ENCODE peak calls at places on chromosomes 13 and 19, in seven cellular contexts. One of them, this sample, is unnamed.
A peak's percentile ranks its signal among the peaks of the same experiment; 100 is the strongest.

GRCh38 chr19:15820646-15821045 is 5.2 kb upstream of the OR10H1 start:
- DNase-seq in H1: no peak
- DNase-seq in HCT116: no peak
- DNase-seq in HepG2: no peak
- DNase-seq in GM12878: no peak
- DNase-seq in SK-N-SH: no peak
- DNase-seq in K562: no peak
- DNase-seq in this sample: no peak

GRCh38 chr19:47778954-47779351 is 450 bp downstream of the SELENOW start:
- DNase-seq in GM12878: no peak
- DNase-seq in K562: no peak
- DNase-seq in SK-N-SH: peak; percentile 48
- DNase-seq in HCT116: no peak
- DNase-seq in HepG2: no peak
- DNase-seq in H1: no peak
- DNase-seq in this sample: peak; percentile 35

GRCh38 chr19:48698046-48698445 is 2.3 kb downstream of the FUT2 start:
- DNase-seq in K562: peak; percentile 54
- DNase-seq in GM12878: no peak
- DNase-seq in HepG2: no peak
- DNase-seq in SK-N-SH: no peak
- DNase-seq in H1: no peak
- DNase-seq in HCT116: no peak
- DNase-seq in this sample: no peak

GRCh38 chr19:33828266-33829075 is 31.8 kb downstream of the KCTD15 start:
- DNase-seq in SK-N-SH: no peak
- DNase-seq in HCT116: no peak
- DNase-seq in K562: no peak
- DNase-seq in HepG2: no peak
- DNase-seq in GM12878: no peak
- DNase-seq in H1: no peak
- DNase-seq in this sample: no peak

GRCh38 chr13:111216166-111216960 is 101.3 kb downstream of the ARHGEF7 start:
- DNase-seq in K562: peak; percentile 14
- DNase-seq in H1: no peak
- DNase-seq in HCT116: no peak
- DNase-seq in SK-N-SH: peak; percentile 61
- DNase-seq in HepG2: peak; percentile 29
- DNase-seq in GM12878: no peak
- DNase-seq in this sample: peak; percentile 38

GRCh38 chr13:99834246-99834645 is 137.3 kb downstream of the ZIC5 start:
- DNase-seq in HCT116: no peak
- DNase-seq in GM12878: no peak
- DNase-seq in H1: no peak
- DNase-seq in HepG2: no peak
- DNase-seq in SK-N-SH: no peak
- DNase-seq in K562: no peak
- DNase-seq in this sample: no peak

GRCh38 chr19:57769345-57770131 is at the start of gene ZNF586:
- DNase-seq in K562: peak; percentile 92
- DNase-seq in GM12878: peak; percentile 72
- DNase-seq in SK-N-SH: peak; percentile 87
- DNase-seq in H1: peak; percentile 89
- DNase-seq in HepG2: no peak
- DNase-seq in HCT116: peak; percentile 63
- DNase-seq in this sample: peak; percentile 93

GRCh38 chr13:23254506-23254905 is 73.7 kb downstream of the SGCG start:
- DNase-seq in HepG2: no peak
- DNase-seq in HCT116: no peak
- DNase-seq in H1: no peak
- DNase-seq in SK-N-SH: no peak
- DNase-seq in GM12878: no peak
- DNase-seq in K562: no peak
- DNase-seq in this sample: no peak

GRCh38 chr13:79735228-79735627 is 254.3 kb downstream of the NDFIP2 start:
- DNase-seq in K562: no peak
- DNase-seq in HepG2: no peak
- DNase-seq in H1: no peak
- DNase-seq in GM12878: no peak
- DNase-seq in SK-N-SH: no peak
- DNase-seq in HCT116: no peak
- DNase-seq in this sample: no peak

GRCh38 chr19:57421037-57421436 is 10.1 kb downstream of the ZNF17 start:
- DNase-seq in K562: no peak
- DNase-seq in GM12878: no peak
- DNase-seq in HCT116: no peak
- DNase-seq in HepG2: no peak
- DNase-seq in H1: no peak
- DNase-seq in SK-N-SH: no peak
- DNase-seq in this sample: no peak

GRCh38 chr19:3398114-3398899 is 31.9 kb downstream of the NFIC start:
- DNase-seq in SK-N-SH: no peak
- DNase-seq in H1: no peak
- DNase-seq in GM12878: no peak
- DNase-seq in K562: no peak
- DNase-seq in HCT116: no peak
- DNase-seq in HepG2: peak; percentile 77
- DNase-seq in this sample: no peak

GRCh38 chr19:6945733-6946132 is 58.4 kb downstream of the ADGRE1 start:
- DNase-seq in H1: no peak
- DNase-seq in K562: no peak
- DNase-seq in HCT116: no peak
- DNase-seq in GM12878: no peak
- DNase-seq in SK-N-SH: no peak
- DNase-seq in HepG2: no peak
- DNase-seq in this sample: no peak

GRCh38 chr13:51767100-51767499 is 36.9 kb downstream of the DHRS12 start:
- DNase-seq in H1: no peak
- DNase-seq in K562: no peak
- DNase-seq in HCT116: no peak
- DNase-seq in HepG2: no peak
- DNase-seq in GM12878: no peak
- DNase-seq in SK-N-SH: no peak
- DNase-seq in this sample: no peak

DNA sequence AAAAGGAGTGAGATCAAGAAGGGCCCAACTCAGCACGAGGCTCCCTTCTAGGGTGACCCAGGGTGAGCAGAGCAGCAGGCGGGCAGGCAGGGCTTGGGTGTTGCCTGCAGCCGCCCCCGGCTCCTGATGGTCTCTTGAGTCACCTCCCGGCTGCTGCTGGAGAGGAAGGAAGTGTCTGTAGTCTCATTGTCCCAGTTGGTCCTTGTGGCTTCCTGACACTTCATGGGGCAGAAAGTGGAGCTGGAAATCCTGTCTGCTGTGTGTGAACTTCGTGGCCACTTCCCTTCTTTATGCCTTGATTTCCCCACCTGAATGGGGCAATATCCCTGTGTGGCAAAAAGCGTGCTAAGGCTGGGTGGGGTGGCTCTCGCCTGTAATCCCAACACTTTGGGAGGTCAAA is 2.5 kb downstream of the MAP1S start:
- DNase-seq in SK-N-SH: no peak
- DNase-seq in HepG2: no peak
- DNase-seq in K562: no peak
- DNase-seq in H1: no peak
- DNase-seq in GM12878: no peak
- DNase-seq in HCT116: no peak
- DNase-seq in this sample: no peak
- TF ChIP-seq JUND in SK-N-SH: no peak
- TF ChIP-seq JUND in HepG2: no peak
- TF ChIP-seq JUND in K562: no peak
- TF ChIP-seq JUND in H1: no peak
- TF ChIP-seq JUND in GM12878: no peak
- TF ChIP-seq JUND in HCT116: no peak
- TF ChIP-seq JUND in this sample: no peak

DNA sequence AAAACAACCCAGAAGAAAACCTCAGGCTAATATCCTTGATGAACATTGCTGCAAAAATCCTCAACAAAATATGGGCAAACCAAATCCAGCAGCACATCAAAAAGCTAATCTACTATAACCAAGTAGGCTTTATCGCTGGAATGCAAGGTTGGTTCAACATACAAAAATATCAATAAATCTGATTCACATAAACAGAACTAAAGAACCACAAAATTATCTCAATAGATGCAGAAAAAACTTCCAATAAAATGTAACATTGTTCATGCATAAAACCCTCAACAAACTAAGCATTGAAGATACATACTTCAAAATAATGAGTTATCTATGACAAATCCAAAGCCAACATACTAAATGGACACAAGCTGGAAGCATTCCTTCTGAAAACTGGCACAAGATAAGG is 8.8 kb downstream of the ZNF724 start:
- DNase-seq in K562: no peak
- DNase-seq in HepG2: no peak
- DNase-seq in HCT116: no peak
- DNase-seq in GM12878: no peak
- DNase-seq in SK-N-SH: no peak
- DNase-seq in H1: no peak
- DNase-seq in this sample: no peak
- TF ChIP-seq JUND in K562: no peak
- TF ChIP-seq JUND in HepG2: no peak
- TF ChIP-seq JUND in HCT116: no peak
- TF ChIP-seq JUND in GM12878: no peak
- TF ChIP-seq JUND in SK-N-SH: no peak
- TF ChIP-seq JUND in H1: no peak
- TF ChIP-seq JUND in this sample: no peak

GRCh38 chr13:85665286-85665685 is 133.9 kb downstream of the SLITRK6 start:
- DNase-seq in H1: no peak
- DNase-seq in GM12878: no peak
- DNase-seq in K562: no peak
- DNase-seq in HCT116: no peak
- DNase-seq in SK-N-SH: no peak
- DNase-seq in HepG2: no peak
- DNase-seq in this sample: peak; percentile 25
- TF ChIP-seq JUND in H1: no peak
- TF ChIP-seq JUND in GM12878: no peak
- TF ChIP-seq JUND in K562: no peak
- TF ChIP-seq JUND in HCT116: no peak
- TF ChIP-seq JUND in SK-N-SH: no peak
- TF ChIP-seq JUND in HepG2: no peak
- TF ChIP-seq JUND in this sample: no peak

DNA sequence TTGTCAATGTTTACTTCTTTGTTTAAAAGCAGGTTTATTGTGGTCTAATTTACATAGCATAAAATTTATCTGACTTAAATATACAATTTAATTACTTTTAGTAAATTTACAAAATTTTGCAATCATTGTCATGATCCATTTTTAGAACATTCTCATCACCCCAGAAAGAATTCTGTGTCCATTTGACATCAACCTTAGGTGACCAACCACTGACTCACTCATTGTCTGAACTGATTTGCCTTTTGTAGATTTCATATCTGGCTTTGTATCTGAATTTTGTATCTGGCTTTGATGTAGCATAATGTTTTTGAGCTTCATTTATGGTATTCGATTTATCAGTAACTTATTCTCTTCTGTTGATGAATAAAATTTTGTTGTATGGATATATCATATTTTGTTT is 40.4 kb downstream of the EDNRB start:
- DNase-seq in K562: no peak
- DNase-seq in GM12878: no peak
- DNase-seq in HepG2: no peak
- DNase-seq in SK-N-SH: no peak
- DNase-seq in HCT116: no peak
- DNase-seq in H1: no peak
- DNase-seq in this sample: no peak
- TF ChIP-seq JUND in K562: no peak
- TF ChIP-seq JUND in GM12878: no peak
- TF ChIP-seq JUND in HepG2: no peak
- TF ChIP-seq JUND in SK-N-SH: no peak
- TF ChIP-seq JUND in HCT116: no peak
- TF ChIP-seq JUND in H1: no peak
- TF ChIP-seq JUND in this sample: no peak

DNA sequence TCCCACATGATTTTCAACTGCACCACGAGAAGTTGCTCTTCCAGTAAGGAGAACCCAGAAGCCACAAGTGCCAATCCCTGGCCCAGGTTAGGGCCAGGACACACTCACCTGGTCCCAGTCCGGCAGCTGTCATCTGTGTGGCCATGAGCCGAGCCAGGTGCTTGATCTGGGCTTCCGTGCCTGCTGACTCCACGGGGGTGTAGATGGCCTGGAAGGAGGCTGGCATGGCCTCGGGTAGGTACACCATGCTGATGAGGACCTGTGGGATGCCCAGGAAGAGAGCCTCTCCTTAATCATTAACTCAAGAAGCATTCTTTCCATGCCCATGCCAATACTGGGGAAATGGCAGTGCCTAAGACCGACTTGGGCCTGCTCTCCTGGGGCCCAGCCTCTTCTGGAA is 19.9 kb upstream of the RSPH6A start:
- DNase-seq in HepG2: no peak
- DNase-seq in SK-N-SH: no peak
- DNase-seq in HCT116: no peak
- DNase-seq in H1: no peak
- DNase-seq in GM12878: no peak
- DNase-seq in K562: no peak
- DNase-seq in this sample: no peak
- TF ChIP-seq JUND in HepG2: no peak
- TF ChIP-seq JUND in SK-N-SH: no peak
- TF ChIP-seq JUND in HCT116: no peak
- TF ChIP-seq JUND in H1: no peak
- TF ChIP-seq JUND in GM12878: no peak
- TF ChIP-seq JUND in K562: no peak
- TF ChIP-seq JUND in this sample: no peak

DNA sequence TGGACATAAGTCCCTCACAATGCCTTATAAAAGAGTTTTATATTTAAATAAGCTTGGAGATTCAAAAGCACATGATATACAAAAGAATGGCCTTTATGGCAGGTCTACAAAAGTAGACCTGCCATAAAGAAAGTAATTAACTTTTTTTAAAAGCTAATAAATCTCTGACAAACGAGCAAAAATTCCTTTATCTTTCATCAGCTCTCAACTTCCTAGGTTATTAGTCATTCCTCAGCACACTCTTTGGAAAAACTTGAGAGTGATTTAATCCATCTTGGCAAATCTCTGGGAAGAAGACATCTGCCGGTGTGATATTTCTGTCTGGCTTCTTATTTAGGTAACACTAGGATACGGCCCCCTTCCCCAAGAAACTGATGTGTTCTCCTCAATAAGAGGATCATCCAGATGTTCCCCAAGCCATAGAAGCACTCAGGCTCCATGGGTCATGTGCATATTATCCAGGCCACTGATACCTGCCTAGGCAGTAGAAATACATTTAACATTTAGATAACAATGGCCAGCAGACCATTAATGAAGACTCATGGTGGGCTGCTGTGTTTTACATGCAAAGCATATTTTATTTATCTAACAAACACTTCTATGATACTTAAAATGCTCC is 372.7 kb downstream of the LIG4 start:
- DNase-seq in H1: no peak
- DNase-seq in HCT116: no peak
- DNase-seq in SK-N-SH: no peak
- DNase-seq in HepG2: no peak
- DNase-seq in K562: no peak
- DNase-seq in GM12878: no peak
- DNase-seq in this sample: no peak
- TF ChIP-seq JUND in H1: no peak
- TF ChIP-seq JUND in HCT116: no peak
- TF ChIP-seq JUND in SK-N-SH: peak; percentile 94
- TF ChIP-seq JUND in HepG2: no peak
- TF ChIP-seq JUND in K562: no peak
- TF ChIP-seq JUND in GM12878: no peak
- TF ChIP-seq JUND in this sample: no peak

GRCh38 chr19:41269055-41269454 is 4.9 kb downstream of the HNRNPUL1 start:
- DNase-seq in HepG2: no peak
- DNase-seq in K562: no peak
- DNase-seq in GM12878: no peak
- DNase-seq in H1: no peak
- DNase-seq in HCT116: no peak
- DNase-seq in SK-N-SH: no peak
- DNase-seq in this sample: no peak
- TF ChIP-seq JUND in HepG2: no peak
- TF ChIP-seq JUND in K562: no peak
- TF ChIP-seq JUND in GM12878: no peak
- TF ChIP-seq JUND in H1: no peak
- TF ChIP-seq JUND in HCT116: no peak
- TF ChIP-seq JUND in SK-N-SH: no peak
- TF ChIP-seq JUND in this sample: no peak